ENCODE peak calls at places on chromosomes 13 and 19, in four cellular contexts. V is heart right ventricle, K is GM23248, U is mammary epithelial cell. A is an unnamed sample.

GRCh38 chr19:2394054-2394668 is 33.2 kb downstream of the TIMM13 start:
- DNase-seq in V (no peak), K (no peak), U (no peak), A (no peak)

GRCh38 chr13:30319703-30320102 is 12.4 kb upstream of the KATNAL1 start:
- DNase-seq in V (no peak), K (peak), U (no peak), A (no peak)

GRCh38 chr13:110226051-110226562 is 80.8 kb downstream of the COL4A1 start:
- DNase-seq in V (no peak), K (no peak), U (no peak), A (no peak)

GRCh38 chr13:114067381-114067885 is 65.0 kb downstream of the RASA3 start:
- DNase-seq in V (no peak), K (peak), U (peak), A (peak)

GRCh38 chr13:114096811-114097503 is 35.5 kb downstream of the RASA3 start:
- DNase-seq in V (no peak), K (no peak), U (no peak), A (peak)

GRCh38 chr13:102693781-102694180 is 1.1 kb downstream of the METTL21C start:
- DNase-seq in V (no peak), K (peak), U (no peak), A (no peak)

GRCh38 chr13:110126391-110126961 is 180.5 kb downstream of the COL4A1 start:
- DNase-seq in V (peak), K (peak), U (peak), A (no peak)

GRCh38 chr13:31556376-31556775 is 182.9 kb upstream of the RXFP2 start:
- DNase-seq in V (no peak), K (peak), U (no peak), A (no peak)

GRCh38 chr19:16306728-16307402 is 17.8 kb upstream of the KLF2 start:
- DNase-seq in V (no peak), K (no peak), U (no peak), A (no peak)

GRCh38 chr13:32645854-32646253 is 59.6 kb downstream of the PDS5B start:
- DNase-seq in V (no peak), K (no peak), U (no peak), A (no peak)

GRCh38 chr19:50432221-50432626 is 468 bp upstream of the MYBPC2 start:
- DNase-seq in V (no peak), K (peak), U (no peak), A (no peak)

GRCh38 chr13:28316129-28316528 is 177.8 kb downstream of the PAN3 start:
- DNase-seq in V (no peak), K (no peak), U (no peak), A (no peak)

GRCh38 chr19:21117041-21117907 is 24.6 kb upstream of the ZNF431 start:
- DNase-seq in V (no peak), K (peak), U (peak), A (no peak)

GRCh38 chr13:100128373-100128772 is 39.5 kb downstream of the PCCA start:
- DNase-seq in V (no peak), K (peak), U (peak), A (no peak)

GRCh38 chr19:19341026-19341425 is 20.4 kb downstream of the MAU2 start:
- DNase-seq in V (no peak), K (no peak), U (no peak), A (no peak)

GRCh38 chr13:26067601-26068000 is 15.8 kb upstream of the SHISA2 start:
- DNase-seq in V (no peak), K (no peak), U (no peak), A (no peak)

GRCh38 chr19:42401365-42402303 is 11.5 kb upstream of the CNFN start:
- DNase-seq in V (peak), K (peak), U (peak), A (peak)
- H3K27ac ChIP-seq in V (peak), K (no peak), U (no peak), A (no peak)

GRCh38 chr13:44301639-44302015 is 72.0 kb upstream of the SERP2 start:
- DNase-seq in V (no peak), K (no peak), U (no peak), A (no peak)
- H3K27ac ChIP-seq in V (peak), K (no peak), U (peak), A (no peak)

GRCh38 chr19:38712161-38712748 is 32.0 kb downstream of the CAPN12 start:
- DNase-seq in V (no peak), K (no peak), U (no peak), A (no peak)
- H3K27ac ChIP-seq in V (peak), K (peak), U (no peak), A (peak)

GRCh38 chr13:37682496-37682895 is 83.9 kb upstream of the POSTN start:
- DNase-seq in V (no peak), K (no peak), U (no peak), A (no peak)
- H3K27ac ChIP-seq in V (no peak), K (no peak), U (no peak), A (no peak)

DNA sequence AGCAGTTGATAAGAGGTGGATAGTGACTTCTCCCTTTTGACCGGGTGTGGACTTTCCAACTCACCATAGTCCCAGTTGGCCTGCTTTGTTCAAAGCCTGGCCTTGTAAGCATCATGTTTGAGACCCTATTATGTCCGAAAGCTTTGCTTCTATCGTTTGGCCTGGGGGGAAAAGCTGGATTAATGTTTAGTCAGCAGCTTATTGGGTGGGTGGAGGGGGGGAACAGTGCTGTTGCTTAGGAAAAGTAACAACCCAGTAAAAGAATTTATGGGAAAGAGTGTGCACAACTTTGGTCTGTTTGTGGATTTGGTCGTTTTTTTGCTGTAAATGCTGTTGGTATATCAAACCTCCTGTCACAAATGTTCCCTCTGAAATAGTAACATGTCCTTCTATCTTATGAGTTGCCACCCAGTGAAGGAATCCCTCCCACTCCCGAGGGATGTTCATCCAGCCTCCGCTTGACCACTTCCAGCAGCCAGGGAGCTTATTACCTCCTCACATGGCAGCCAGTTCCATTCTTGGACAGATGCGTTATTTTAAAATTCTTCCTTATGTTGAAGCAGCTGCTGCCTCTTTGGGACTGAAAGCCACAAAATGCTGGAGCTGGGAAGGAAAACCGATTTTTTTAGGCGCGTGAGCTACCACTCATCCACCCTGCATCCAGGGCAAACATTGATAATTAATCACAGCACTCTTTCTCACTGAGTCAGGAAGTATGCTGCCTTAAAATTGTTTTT is 10.5 kb downstream of the SAMD4B start:
- DNase-seq in V (no peak), K (peak), U (no peak), A (no peak)
- H3K27ac ChIP-seq in V (no peak), K (peak), U (no peak), A (no peak)

GRCh38 chr13:112101360-112101930 is 34.5 kb downstream of the SOX1 start:
- DNase-seq in V (no peak), K (no peak), U (no peak), A (no peak)

GRCh38 chr13:112098699-112099098 is 31.8 kb downstream of the SOX1 start:
- DNase-seq in V (no peak), K (no peak), U (no peak), A (no peak)

GRCh38 chr13:112095354-112095753 is 28.4 kb downstream of the SOX1 start:
- DNase-seq in V (no peak), K (no peak), U (no peak), A (no peak)

GRCh38 chr13:112096959-112097358 is 30.0 kb downstream of the SOX1 start:
- DNase-seq in V (no peak), K (no peak), U (no peak), A (no peak)

GRCh38 chr13:112097770-112098169 is 30.8 kb downstream of the SOX1 start:
- DNase-seq in V (no peak), K (no peak), U (no peak), A (no peak)
- H3K27ac ChIP-seq in V (no peak), K (no peak), U (no peak), A (no peak)

DNA sequence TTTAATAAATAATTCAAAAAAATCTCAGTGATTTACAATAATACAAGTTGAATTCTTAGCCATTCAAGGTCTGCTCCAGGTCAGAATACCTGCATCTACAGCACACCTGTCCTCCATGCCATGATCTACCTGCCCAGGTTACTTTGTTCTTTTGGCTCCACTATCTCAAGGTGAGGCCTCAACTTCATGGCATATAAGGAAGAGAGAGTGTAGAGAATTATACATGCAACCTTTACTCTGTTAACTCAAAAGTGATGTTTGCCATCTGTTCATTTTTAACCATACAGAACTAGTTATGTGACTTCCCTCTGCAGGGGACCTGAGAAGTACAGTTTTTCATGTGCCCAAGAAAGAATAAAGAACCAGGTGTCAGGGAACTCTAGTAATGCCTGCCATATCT is 28.2 kb upstream of the MICU2 start:
- DNase-seq in V (no peak), K (no peak), U (no peak), A (no peak)
- H3K27ac ChIP-seq in V (no peak), K (no peak), U (no peak), A (no peak)

GRCh38 chr13:78161266-78161665 is 242.6 kb upstream of the EDNRB start:
- DNase-seq in V (no peak), K (no peak), U (no peak), A (no peak)
- H3K27ac ChIP-seq in V (no peak), K (no peak), U (no peak), A (no peak)

GRCh38 chr19:45990113-45990728 is 5.0 kb upstream of the CCDC61 start:
- DNase-seq in V (no peak), K (no peak), U (no peak), A (no peak)

GRCh38 chr19:45994989-45995714 is at the start of gene CCDC61:
- DNase-seq in V (peak), K (peak), U (peak), A (peak)

GRCh38 chr19:45995715-45996385 is 583 bp downstream of the CCDC61 start:
- DNase-seq in V (no peak), K (peak), U (no peak), A (no peak)

GRCh38 chr19:45996933-45997332 is 1.7 kb downstream of the CCDC61 start:
- DNase-seq in V (no peak), K (no peak), U (no peak), A (no peak)

GRCh38 chr19:45994456-45994988 is 745 bp upstream of the CCDC61 start:
- DNase-seq in V (no peak), K (peak), U (peak), A (no peak)
- H3K27ac ChIP-seq in V (no peak), K (peak), U (peak), A (no peak)